ENCODE peak calls at places on chromosomes 16 and 17, in six cellular contexts. Z is iris pigment epithelial cell; U is CD8-positive, alpha-beta memory T cell; F is NCI-H1436 treated with DMSO at 0.1 percent for 48 hours; K is stimulated activated CD4-positive, alpha-beta T cell treated with anti-CD3 and anti-CD28 coated beads, Interleukin-1b, Interleukin-23, amount 100 ng/mL, for 4 hours; J is cardiac muscle cell. X is an unnamed sample.

GRCh38 chr16:73172621-73173312 is 124.8 kb upstream of the ZFHX3 start:
- DNase-seq in Z (peak; percentile 83), U (no peak), F (peak; percentile 23), K (no peak), J (peak; percentile 97), X (peak; percentile 56)

GRCh38 chr17:69287168-69287567 is 39.8 kb downstream of the ABCA5 start:
- DNase-seq in Z (peak; percentile 54), U (no peak), F (no peak), K (no peak), J (no peak), X (no peak)

GRCh38 chr17:50206604-50207293 is 5.3 kb upstream of the COL1A1 start:
- DNase-seq in Z (peak; percentile 65), U (no peak), F (no peak), K (no peak), J (peak; percentile 72), X (peak; percentile 91)

GRCh38 chr16:16083421-16084156 is 134.2 kb downstream of the ABCC1 start:
- DNase-seq in Z (peak; percentile 35), U (no peak), F (no peak), K (peak; percentile 5), J (peak; percentile 25), X (no peak)

GRCh38 chr16:1564325-1564724 is 30.9 kb downstream of the TMEM204 start:
- DNase-seq in Z (no peak), U (no peak), F (no peak), K (no peak), J (no peak), X (no peak)

GRCh38 chr17:72707881-72708280 is 384.6 kb downstream of the SLC39A11 start:
- DNase-seq in Z (no peak), U (no peak), F (no peak), K (no peak), J (no peak), X (no peak)

GRCh38 chr16:74035816-74036215 is 260.8 kb upstream of the PSMD7 start:
- DNase-seq in Z (peak; percentile 10), U (no peak), F (no peak), K (no peak), J (peak; percentile 6), X (no peak)

GRCh38 chr17:77853208-77853977 is 105.1 kb upstream of the TNRC6C start:
- DNase-seq in Z (no peak), U (no peak), F (no peak), K (no peak), J (no peak), X (no peak)

GRCh38 chr16:64926476-64926875 is 195.4 kb downstream of the CDH11 start:
- DNase-seq in Z (no peak), U (no peak), F (no peak), K (no peak), J (no peak), X (no peak)

GRCh38 chr17:78557598-78558039 is 19.6 kb downstream of the DNAH17 start:
- DNase-seq in Z (peak; percentile 69), U (no peak), F (no peak), K (no peak), J (peak; percentile 60), X (no peak)

GRCh38 chr17:40645932-40646331 is 1.7 kb downstream of the SMARCE1 start:
- DNase-seq in Z (peak; percentile 6), U (no peak), F (no peak), K (no peak), J (no peak), X (no peak)

GRCh38 chr17:41512789-41513547 is 5.7 kb downstream of the KRT15 start:
- DNase-seq in Z (no peak), U (no peak), F (no peak), K (no peak), J (no peak), X (no peak)

GRCh38 chr17:55609737-55610201 is 98.5 kb upstream of the SMIM36 start:
- DNase-seq in Z (peak; percentile 97), U (no peak), F (no peak), K (no peak), J (peak; percentile 38), X (no peak)

GRCh38 chr17:51120357-51120738 is 320 bp downstream of the SPAG9 start:
- DNase-seq in Z (peak; percentile 54), U (no peak), F (no peak), K (peak; percentile 15), J (no peak), X (no peak)

GRCh38 chr17:77722366-77722765 is 236.1 kb upstream of the TNRC6C start:
- DNase-seq in Z (no peak), U (no peak), F (no peak), K (no peak), J (no peak), X (peak; percentile 21)

GRCh38 chr17:19654342-19654886 is 5.9 kb downstream of the ALDH3A2 start:
- DNase-seq in Z (no peak), U (no peak), F (no peak), K (no peak), J (no peak), X (no peak)

GRCh38 chr16:89785523-89786155 is 30.8 kb downstream of the FANCA start:
- DNase-seq in Z (no peak), U (peak; percentile 57), F (no peak), K (no peak), J (no peak), X (no peak)

GRCh38 chr16:57570301-57571070 is 28.0 kb downstream of the ADGRG5 start:
- DNase-seq in Z (no peak), U (no peak), F (no peak), K (no peak), J (no peak), X (no peak)

GRCh38 chr17:64028874-64029464 is 8.5 kb upstream of the ICAM2 start:
- DNase-seq in Z (peak; percentile 63), U (peak; percentile 60), F (no peak), K (peak; percentile 58), J (peak; percentile 77), X (peak; percentile 76)

GRCh38 chr17:65530985-65531507 is 30.4 kb downstream of the AXIN2 start:
- DNase-seq in Z (peak; percentile 53), U (no peak), F (no peak), K (no peak), J (peak; percentile 98), X (peak; percentile 32)

GRCh38 chr17:76556759-76557367 is 17.0 kb downstream of the PRCD start:
- DNase-seq in Z (peak; percentile 63), U (peak; percentile 40), F (no peak), K (peak; percentile 17), J (peak; percentile 83), X (peak; percentile 35)

GRCh38 chr17:73803867-73804539 is 159.8 kb upstream of the SDK2 start:
- DNase-seq in Z (no peak), U (no peak), F (peak; percentile 96), K (no peak), J (no peak), X (no peak)

GRCh38 chr16:70522216-70523000 is 946 bp downstream of the COG4 start:
- DNase-seq in Z (no peak), U (no peak), F (no peak), K (no peak), J (no peak), X (no peak)

GRCh38 chr16:57534337-57534880 is 2.0 kb downstream of the CCDC102A start:
- DNase-seq in Z (no peak), U (no peak), F (no peak), K (no peak), J (no peak), X (peak; percentile 18)

GRCh38 chr17:8894673-8895578 is 27.5 kb upstream of the PIK3R6 start:
- DNase-seq in Z (peak; percentile 76), U (no peak), F (no peak), K (no peak), J (peak; percentile 82), X (peak; percentile 80)